ENCODE peak calls at places on chromosomes 3 and 15, in seven cellular contexts. One of them, this sample, is unnamed.

GRCh38 chr3:114556832-114557231 is 263.0 kb downstream of the TIGIT start:
- DNase-seq in H1: no peak
- DNase-seq in CD4-positive, alpha-beta T cell: no peak
- DNase-seq in AG10803: no peak
- DNase-seq in AG09319: no peak
- DNase-seq in fibroblast of mammary gland: no peak
- DNase-seq in suprapubic skin: no peak
- DNase-seq in this sample: no peak

GRCh38 chr3:94573337-94573736 is 510.5 kb downstream of the NSUN3 start:
- DNase-seq in AG10803: no peak
- DNase-seq in suprapubic skin: no peak
- DNase-seq in AG09319: no peak
- DNase-seq in fibroblast of mammary gland: no peak
- DNase-seq in H1: no peak
- DNase-seq in CD4-positive, alpha-beta T cell: no peak
- DNase-seq in this sample: no peak

GRCh38 chr3:37183375-37183831 is 9.0 kb upstream of the LRRFIP2 start:
- DNase-seq in suprapubic skin: no peak
- DNase-seq in H1: no peak
- DNase-seq in fibroblast of mammary gland: peak; percentile 97
- DNase-seq in CD4-positive, alpha-beta T cell: no peak
- DNase-seq in AG09319: peak; percentile 78
- DNase-seq in AG10803: peak; percentile 97
- DNase-seq in this sample: no peak

GRCh38 chr15:69468241-69469121 is 15.9 kb downstream of the RPLP1 start:
- DNase-seq in AG10803: no peak
- DNase-seq in AG09319: no peak
- DNase-seq in suprapubic skin: no peak
- DNase-seq in fibroblast of mammary gland: peak; percentile 47
- DNase-seq in H1: no peak
- DNase-seq in CD4-positive, alpha-beta T cell: peak; percentile 79
- DNase-seq in this sample: no peak

GRCh38 chr15:39367591-39367990 is 213.3 kb upstream of the THBS1 start:
- DNase-seq in AG09319: no peak
- DNase-seq in AG10803: peak; percentile 81
- DNase-seq in H1: no peak
- DNase-seq in suprapubic skin: no peak
- DNase-seq in fibroblast of mammary gland: no peak
- DNase-seq in CD4-positive, alpha-beta T cell: no peak
- DNase-seq in this sample: no peak

GRCh38 chr15:88649286-88649733 is 10.5 kb downstream of the ISG20 start:
- DNase-seq in AG10803: peak; percentile 87
- DNase-seq in CD4-positive, alpha-beta T cell: peak; percentile 66
- DNase-seq in suprapubic skin: peak; percentile 74
- DNase-seq in H1: no peak
- DNase-seq in AG09319: peak; percentile 38
- DNase-seq in fibroblast of mammary gland: peak; percentile 98
- DNase-seq in this sample: no peak

GRCh38 chr3:46266598-46266997 is 24.3 kb downstream of the CCR3 start:
- DNase-seq in H1: no peak
- DNase-seq in AG09319: no peak
- DNase-seq in fibroblast of mammary gland: no peak
- DNase-seq in suprapubic skin: no peak
- DNase-seq in CD4-positive, alpha-beta T cell: no peak
- DNase-seq in AG10803: peak; percentile 8
- DNase-seq in this sample: no peak

GRCh38 chr3:61924065-61924740 is 362.8 kb downstream of the PTPRG start:
- DNase-seq in AG09319: no peak
- DNase-seq in CD4-positive, alpha-beta T cell: no peak
- DNase-seq in fibroblast of mammary gland: no peak
- DNase-seq in suprapubic skin: no peak
- DNase-seq in H1: no peak
- DNase-seq in AG10803: no peak
- DNase-seq in this sample: no peak

GRCh38 chr15:48974865-48975264 is 11.1 kb upstream of the SHC4 start:
- DNase-seq in suprapubic skin: no peak
- DNase-seq in AG09319: no peak
- DNase-seq in H1: no peak
- DNase-seq in CD4-positive, alpha-beta T cell: no peak
- DNase-seq in fibroblast of mammary gland: no peak
- DNase-seq in AG10803: no peak
- DNase-seq in this sample: no peak

GRCh38 chr15:49415638-49416037 is 7.4 kb upstream of the FGF7 start:
- DNase-seq in CD4-positive, alpha-beta T cell: no peak
- DNase-seq in H1: no peak
- DNase-seq in suprapubic skin: no peak
- DNase-seq in AG10803: peak; percentile 61
- DNase-seq in AG09319: peak; percentile 48
- DNase-seq in fibroblast of mammary gland: peak; percentile 91
- DNase-seq in this sample: no peak

GRCh38 chr15:95937128-95937528 is 393.4 kb upstream of the NR2F2 start:
- DNase-seq in AG10803: peak; percentile 22
- DNase-seq in fibroblast of mammary gland: peak; percentile 28
- DNase-seq in CD4-positive, alpha-beta T cell: no peak
- DNase-seq in suprapubic skin: no peak
- DNase-seq in H1: no peak
- DNase-seq in AG09319: no peak
- DNase-seq in this sample: no peak

GRCh38 chr15:39598186-39598850 is 17.4 kb downstream of the THBS1 start:
- DNase-seq in AG09319: peak; percentile 71
- DNase-seq in CD4-positive, alpha-beta T cell: no peak
- DNase-seq in H1: no peak
- DNase-seq in AG10803: peak; percentile 96
- DNase-seq in suprapubic skin: no peak
- DNase-seq in fibroblast of mammary gland: peak; percentile 65
- DNase-seq in this sample: no peak

GRCh38 chr15:29770796-29771195 is 51.5 kb downstream of the TJP1 start:
- DNase-seq in fibroblast of mammary gland: peak; percentile 56
- DNase-seq in H1: no peak
- DNase-seq in CD4-positive, alpha-beta T cell: no peak
- DNase-seq in suprapubic skin: no peak
- DNase-seq in AG10803: no peak
- DNase-seq in AG09319: no peak
- DNase-seq in this sample: no peak

GRCh38 chr3:169145551-169145950 is 518.0 kb downstream of the MECOM start:
- DNase-seq in fibroblast of mammary gland: no peak
- DNase-seq in AG10803: no peak
- DNase-seq in suprapubic skin: no peak
- DNase-seq in CD4-positive, alpha-beta T cell: no peak
- DNase-seq in AG09319: no peak
- DNase-seq in H1: no peak
- DNase-seq in this sample: no peak

GRCh38 chr15:33729648-33730047 is 238.6 kb upstream of the CHRM5 start:
- DNase-seq in AG09319: no peak
- DNase-seq in AG10803: no peak
- DNase-seq in H1: no peak
- DNase-seq in suprapubic skin: no peak
- DNase-seq in CD4-positive, alpha-beta T cell: no peak
- DNase-seq in fibroblast of mammary gland: peak; percentile 27
- DNase-seq in this sample: no peak

GRCh38 chr3:13821156-13821555 is 58.7 kb downstream of the WNT7A start:
- DNase-seq in H1: no peak
- DNase-seq in AG09319: no peak
- DNase-seq in fibroblast of mammary gland: no peak
- DNase-seq in AG10803: no peak
- DNase-seq in suprapubic skin: no peak
- DNase-seq in CD4-positive, alpha-beta T cell: no peak
- DNase-seq in this sample: no peak

GRCh38 chr3:923161-923910 is 169.5 kb upstream of the CNTN6 start:
- DNase-seq in H1: no peak
- DNase-seq in AG10803: no peak
- DNase-seq in AG09319: no peak
- DNase-seq in suprapubic skin: no peak
- DNase-seq in CD4-positive, alpha-beta T cell: no peak
- DNase-seq in fibroblast of mammary gland: no peak
- DNase-seq in this sample: no peak

GRCh38 chr3:56357266-56357665 is 111.0 kb downstream of the ERC2 start:
- DNase-seq in suprapubic skin: no peak
- DNase-seq in H1: no peak
- DNase-seq in CD4-positive, alpha-beta T cell: no peak
- DNase-seq in fibroblast of mammary gland: no peak
- DNase-seq in AG10803: no peak
- DNase-seq in AG09319: no peak
- DNase-seq in this sample: no peak

GRCh38 chr3:146747051-146747450 is 141.9 kb upstream of the PLSCR5 start:
- DNase-seq in suprapubic skin: no peak
- DNase-seq in fibroblast of mammary gland: no peak
- DNase-seq in AG09319: no peak
- DNase-seq in H1: no peak
- DNase-seq in AG10803: no peak
- DNase-seq in CD4-positive, alpha-beta T cell: no peak
- DNase-seq in this sample: no peak

GRCh38 chr3:146750196-146750595 is 145.1 kb upstream of the PLSCR5 start:
- DNase-seq in suprapubic skin: no peak
- DNase-seq in H1: no peak
- DNase-seq in AG10803: peak; percentile 71
- DNase-seq in fibroblast of mammary gland: peak; percentile 31
- DNase-seq in AG09319: no peak
- DNase-seq in CD4-positive, alpha-beta T cell: no peak
- DNase-seq in this sample: no peak

GRCh38 chr3:146746190-146746589 is 141.0 kb upstream of the PLSCR5 start:
- DNase-seq in suprapubic skin: no peak
- DNase-seq in H1: no peak
- DNase-seq in fibroblast of mammary gland: peak; percentile 55
- DNase-seq in CD4-positive, alpha-beta T cell: no peak
- DNase-seq in AG09319: no peak
- DNase-seq in AG10803: peak; percentile 30
- DNase-seq in this sample: no peak

DNA sequence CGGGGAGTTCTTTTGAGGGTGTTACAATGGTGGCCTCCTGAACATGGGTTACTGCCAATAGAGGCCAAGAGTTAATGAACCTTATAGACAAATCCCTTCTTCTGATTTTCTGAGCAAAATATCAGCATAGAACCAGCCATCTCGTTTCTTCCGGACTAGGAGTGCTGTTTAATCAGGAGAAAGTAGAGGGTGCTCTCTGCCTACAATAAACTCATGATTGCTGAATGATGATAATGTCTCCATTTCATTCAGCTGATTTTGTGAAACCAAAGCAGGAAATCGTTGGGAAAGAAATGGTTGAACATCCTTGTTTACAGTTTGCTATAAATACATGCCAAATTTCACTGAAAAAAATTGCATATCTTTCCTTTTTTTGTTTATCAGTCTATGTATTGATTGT is 142.8 kb upstream of the PLSCR5 start:
- DNase-seq in AG09319: peak; percentile 14
- DNase-seq in AG10803: peak; percentile 75
- DNase-seq in suprapubic skin: no peak
- DNase-seq in CD4-positive, alpha-beta T cell: no peak
- DNase-seq in H1: no peak
- DNase-seq in fibroblast of mammary gland: peak; percentile 67
- DNase-seq in this sample: no peak
- TF ChIP-seq CTCF in AG09319: peak; percentile 55
- TF ChIP-seq CTCF in AG10803: peak; percentile 63
- TF ChIP-seq CTCF in suprapubic skin: no peak
- TF ChIP-seq CTCF in CD4-positive, alpha-beta T cell: no peak
- TF ChIP-seq CTCF in H1: peak; percentile 30
- TF ChIP-seq CTCF in fibroblast of mammary gland: peak; percentile 58
- TF ChIP-seq CTCF in this sample: no peak

GRCh38 chr15:80367661-80368060 is 36.5 kb upstream of the ARNT2 start:
- DNase-seq in AG10803: no peak
- DNase-seq in AG09319: no peak
- DNase-seq in CD4-positive, alpha-beta T cell: no peak
- DNase-seq in fibroblast of mammary gland: peak; percentile 4
- DNase-seq in H1: no peak
- DNase-seq in suprapubic skin: no peak
- DNase-seq in this sample: no peak

GRCh38 chr15:80371924-80372323 is 32.3 kb upstream of the ARNT2 start:
- DNase-seq in AG10803: no peak
- DNase-seq in CD4-positive, alpha-beta T cell: no peak
- DNase-seq in fibroblast of mammary gland: no peak
- DNase-seq in H1: no peak
- DNase-seq in suprapubic skin: no peak
- DNase-seq in AG09319: no peak
- DNase-seq in this sample: no peak

GRCh38 chr15:80367094-80367493 is 37.1 kb upstream of the ARNT2 start:
- DNase-seq in AG09319: no peak
- DNase-seq in suprapubic skin: no peak
- DNase-seq in AG10803: no peak
- DNase-seq in H1: peak; percentile 15
- DNase-seq in CD4-positive, alpha-beta T cell: no peak
- DNase-seq in fibroblast of mammary gland: peak; percentile 35
- DNase-seq in this sample: no peak
- TF ChIP-seq CTCF in AG09319: no peak
- TF ChIP-seq CTCF in suprapubic skin: no peak
- TF ChIP-seq CTCF in AG10803: peak; percentile 8
- TF ChIP-seq CTCF in H1: peak; percentile 78
- TF ChIP-seq CTCF in CD4-positive, alpha-beta T cell: no peak
- TF ChIP-seq CTCF in fibroblast of mammary gland: peak; percentile 29
- TF ChIP-seq CTCF in this sample: no peak

DNA sequence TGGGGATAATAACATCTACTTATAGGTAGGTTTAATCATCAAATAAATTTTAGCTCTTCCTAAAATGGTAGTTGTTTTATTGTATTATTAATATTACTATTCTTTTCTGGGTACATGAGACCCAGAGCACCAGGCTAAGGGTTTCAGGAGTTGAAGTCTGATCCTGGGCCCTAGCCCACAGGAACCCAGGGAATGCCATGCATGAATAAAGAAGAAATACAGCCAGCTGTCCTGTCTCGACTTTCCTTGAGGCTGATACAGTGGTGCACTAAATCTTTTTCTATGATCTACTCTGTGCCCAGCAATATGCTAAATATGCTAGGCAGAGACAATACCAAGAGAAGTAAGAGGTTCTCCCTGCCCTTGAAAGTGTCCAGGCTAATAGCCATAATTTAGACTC is 72.1 kb upstream of the ATP2C1 start:
- DNase-seq in CD4-positive, alpha-beta T cell: no peak
- DNase-seq in suprapubic skin: no peak
- DNase-seq in AG09319: no peak
- DNase-seq in fibroblast of mammary gland: no peak
- DNase-seq in H1: no peak
- DNase-seq in AG10803: no peak
- DNase-seq in this sample: no peak
- TF ChIP-seq CTCF in CD4-positive, alpha-beta T cell: no peak
- TF ChIP-seq CTCF in suprapubic skin: no peak
- TF ChIP-seq CTCF in AG09319: no peak
- TF ChIP-seq CTCF in fibroblast of mammary gland: no peak
- TF ChIP-seq CTCF in H1: no peak
- TF ChIP-seq CTCF in AG10803: no peak
- TF ChIP-seq CTCF in this sample: no peak

GRCh38 chr15:78621810-78622402 is 1.1 kb upstream of the CHRNA3 start:
- DNase-seq in AG09319: no peak
- DNase-seq in H1: no peak
- DNase-seq in suprapubic skin: peak; percentile 68
- DNase-seq in fibroblast of mammary gland: no peak
- DNase-seq in CD4-positive, alpha-beta T cell: no peak
- DNase-seq in AG10803: no peak
- DNase-seq in this sample: no peak

GRCh38 chr15:78618490-78618934 is 2.3 kb downstream of the CHRNA3 start:
- DNase-seq in H1: peak; percentile 72
- DNase-seq in AG10803: peak; percentile 94
- DNase-seq in AG09319: peak; percentile 91
- DNase-seq in suprapubic skin: peak; percentile 94
- DNase-seq in CD4-positive, alpha-beta T cell: peak; percentile 77
- DNase-seq in fibroblast of mammary gland: peak; percentile 95
- DNase-seq in this sample: peak; percentile 100

GRCh38 chr15:78620839-78621421 is at the start of gene CHRNA3:
- DNase-seq in AG10803: no peak
- DNase-seq in fibroblast of mammary gland: no peak
- DNase-seq in suprapubic skin: peak; percentile 48
- DNase-seq in AG09319: no peak
- DNase-seq in H1: no peak
- DNase-seq in CD4-positive, alpha-beta T cell: no peak
- DNase-seq in this sample: no peak

GRCh38 chr15:78619022-78619950 is 1.5 kb downstream of the CHRNA3 start:
- DNase-seq in CD4-positive, alpha-beta T cell: no peak
- DNase-seq in AG10803: no peak
- DNase-seq in AG09319: no peak
- DNase-seq in H1: no peak
- DNase-seq in fibroblast of mammary gland: no peak
- DNase-seq in suprapubic skin: peak; percentile 53
- DNase-seq in this sample: no peak

GRCh38 chr15:78620021-78620838 is 566 bp downstream of the CHRNA3 start:
- DNase-seq in CD4-positive, alpha-beta T cell: no peak
- DNase-seq in AG09319: no peak
- DNase-seq in AG10803: no peak
- DNase-seq in H1: peak; percentile 36
- DNase-seq in fibroblast of mammary gland: no peak
- DNase-seq in suprapubic skin: peak; percentile 72
- DNase-seq in this sample: no peak
- TF ChIP-seq CTCF in CD4-positive, alpha-beta T cell: no peak
- TF ChIP-seq CTCF in AG09319: peak; percentile 6
- TF ChIP-seq CTCF in AG10803: peak; percentile 2
- TF ChIP-seq CTCF in H1: peak; percentile 53
- TF ChIP-seq CTCF in fibroblast of mammary gland: peak; percentile 1
- TF ChIP-seq CTCF in suprapubic skin: no peak
- TF ChIP-seq CTCF in this sample: no peak

This sample was measured in omental fat pad.